ENCODE peak calls at places on chromosome 15, in eight cellular contexts. One of them, this sample, is unnamed.

GRCh38 chr15:48680841-48681240 is 35.3 kb upstream of the FBN1 start:
- DNase-seq in K562: no peak
- DNase-seq in H1: no peak
- DNase-seq in stomach: no peak
- DNase-seq in endothelial cell of umbilical vein: no peak
- DNase-seq in Panc1: no peak
- DNase-seq in prostate gland: no peak
- DNase-seq in suprapubic skin: no peak
- DNase-seq in this sample: no peak

GRCh38 chr15:67080900-67081431 is 15.6 kb downstream of the SMAD3 start:
- DNase-seq in stomach: no peak
- DNase-seq in K562: peak
- DNase-seq in Panc1: no peak
- DNase-seq in prostate gland: no peak
- DNase-seq in suprapubic skin: no peak
- DNase-seq in endothelial cell of umbilical vein: peak
- DNase-seq in H1: no peak
- DNase-seq in this sample: no peak

GRCh38 chr15:43346305-43346704 is 15.9 kb upstream of the LCMT2 start:
- DNase-seq in Panc1: no peak
- DNase-seq in endothelial cell of umbilical vein: no peak
- DNase-seq in suprapubic skin: no peak
- DNase-seq in H1: no peak
- DNase-seq in K562: no peak
- DNase-seq in prostate gland: no peak
- DNase-seq in stomach: no peak
- DNase-seq in this sample: no peak

GRCh38 chr15:22979069-22979698 is 984 bp downstream of the CYFIP1 start:
- DNase-seq in suprapubic skin: peak
- DNase-seq in stomach: peak
- DNase-seq in H1: peak
- DNase-seq in K562: peak
- DNase-seq in Panc1: no peak
- DNase-seq in prostate gland: peak
- DNase-seq in endothelial cell of umbilical vein: peak
- DNase-seq in this sample: peak

GRCh38 chr15:38389924-38390542 is 63.9 kb upstream of the FAM98B start:
- DNase-seq in Panc1: peak
- DNase-seq in K562: peak
- DNase-seq in suprapubic skin: no peak
- DNase-seq in endothelial cell of umbilical vein: peak
- DNase-seq in prostate gland: peak
- DNase-seq in stomach: peak
- DNase-seq in H1: peak
- DNase-seq in this sample: peak

GRCh38 chr15:66864871-66865281 is 162.8 kb downstream of the SMAD6 start:
- DNase-seq in endothelial cell of umbilical vein: no peak
- DNase-seq in Panc1: no peak
- DNase-seq in prostate gland: no peak
- DNase-seq in stomach: peak
- DNase-seq in H1: peak
- DNase-seq in suprapubic skin: peak
- DNase-seq in K562: no peak
- DNase-seq in this sample: no peak

GRCh38 chr15:41783272-41783660 is 9.0 kb downstream of the MAPKBP1 start:
- DNase-seq in K562: no peak
- DNase-seq in Panc1: no peak
- DNase-seq in endothelial cell of umbilical vein: no peak
- DNase-seq in suprapubic skin: no peak
- DNase-seq in H1: no peak
- DNase-seq in prostate gland: no peak
- DNase-seq in stomach: no peak
- DNase-seq in this sample: no peak

GRCh38 chr15:48324949-48325348 is 6.3 kb upstream of the DUT start:
- DNase-seq in Panc1: no peak
- DNase-seq in K562: no peak
- DNase-seq in suprapubic skin: no peak
- DNase-seq in stomach: no peak
- DNase-seq in endothelial cell of umbilical vein: no peak
- DNase-seq in prostate gland: peak
- DNase-seq in H1: no peak
- DNase-seq in this sample: no peak

GRCh38 chr15:79878078-79878705 is 18.6 kb downstream of the MTHFS start:
- DNase-seq in K562: no peak
- DNase-seq in H1: no peak
- DNase-seq in Panc1: no peak
- DNase-seq in stomach: no peak
- DNase-seq in suprapubic skin: no peak
- DNase-seq in prostate gland: no peak
- DNase-seq in endothelial cell of umbilical vein: no peak
- DNase-seq in this sample: no peak

GRCh38 chr15:70427120-70427519 is 329.4 kb upstream of the TLE3 start:
- DNase-seq in K562: no peak
- DNase-seq in endothelial cell of umbilical vein: no peak
- DNase-seq in Panc1: no peak
- DNase-seq in H1: no peak
- DNase-seq in suprapubic skin: no peak
- DNase-seq in prostate gland: no peak
- DNase-seq in stomach: no peak
- DNase-seq in this sample: peak

GRCh38 chr15:72983812-72984211 is 68.5 kb upstream of the NEO1 start:
- DNase-seq in prostate gland: no peak
- DNase-seq in Panc1: no peak
- DNase-seq in suprapubic skin: no peak
- DNase-seq in K562: no peak
- DNase-seq in endothelial cell of umbilical vein: no peak
- DNase-seq in stomach: no peak
- DNase-seq in H1: no peak
- DNase-seq in this sample: no peak

GRCh38 chr15:99764521-99764920 is 31.3 kb upstream of the LYSMD4 start:
- DNase-seq in endothelial cell of umbilical vein: no peak
- DNase-seq in stomach: no peak
- DNase-seq in K562: no peak
- DNase-seq in prostate gland: no peak
- DNase-seq in suprapubic skin: no peak
- DNase-seq in H1: no peak
- DNase-seq in Panc1: no peak
- DNase-seq in this sample: no peak

GRCh38 chr15:42035362-42035761 is 14.5 kb upstream of the PLA2G4E start:
- DNase-seq in H1: no peak
- DNase-seq in Panc1: no peak
- DNase-seq in K562: no peak
- DNase-seq in prostate gland: peak
- DNase-seq in suprapubic skin: peak
- DNase-seq in endothelial cell of umbilical vein: no peak
- DNase-seq in stomach: no peak
- DNase-seq in this sample: no peak

GRCh38 chr15:95600884-95601283 is 729.6 kb upstream of the NR2F2 start:
- DNase-seq in prostate gland: no peak
- DNase-seq in endothelial cell of umbilical vein: no peak
- DNase-seq in H1: no peak
- DNase-seq in suprapubic skin: no peak
- DNase-seq in K562: no peak
- DNase-seq in stomach: no peak
- DNase-seq in Panc1: no peak
- DNase-seq in this sample: no peak

GRCh38 chr15:69604050-69604378 is 151.4 kb downstream of the RPLP1 start:
- DNase-seq in endothelial cell of umbilical vein: no peak
- DNase-seq in suprapubic skin: no peak
- DNase-seq in H1: no peak
- DNase-seq in prostate gland: peak
- DNase-seq in K562: no peak
- DNase-seq in Panc1: no peak
- DNase-seq in stomach: peak
- DNase-seq in this sample: no peak

GRCh38 chr15:72398189-72398588 is at the start of gene TMEM202:
- DNase-seq in prostate gland: no peak
- DNase-seq in K562: no peak
- DNase-seq in Panc1: no peak
- DNase-seq in endothelial cell of umbilical vein: no peak
- DNase-seq in stomach: no peak
- DNase-seq in suprapubic skin: no peak
- DNase-seq in H1: no peak
- DNase-seq in this sample: no peak

GRCh38 chr15:71800835-71801745 is 9.3 kb upstream of the NR2E3 start:
- DNase-seq in H1: peak
- DNase-seq in stomach: peak
- DNase-seq in suprapubic skin: peak
- DNase-seq in endothelial cell of umbilical vein: peak
- DNase-seq in Panc1: peak
- DNase-seq in prostate gland: peak
- DNase-seq in K562: peak
- DNase-seq in this sample: no peak

GRCh38 chr15:71916834-71917233 is 106.5 kb downstream of the NR2E3 start:
- DNase-seq in Panc1: no peak
- DNase-seq in K562: no peak
- DNase-seq in H1: no peak
- DNase-seq in suprapubic skin: no peak
- DNase-seq in prostate gland: no peak
- DNase-seq in stomach: no peak
- DNase-seq in endothelial cell of umbilical vein: no peak
- DNase-seq in this sample: no peak

DNA sequence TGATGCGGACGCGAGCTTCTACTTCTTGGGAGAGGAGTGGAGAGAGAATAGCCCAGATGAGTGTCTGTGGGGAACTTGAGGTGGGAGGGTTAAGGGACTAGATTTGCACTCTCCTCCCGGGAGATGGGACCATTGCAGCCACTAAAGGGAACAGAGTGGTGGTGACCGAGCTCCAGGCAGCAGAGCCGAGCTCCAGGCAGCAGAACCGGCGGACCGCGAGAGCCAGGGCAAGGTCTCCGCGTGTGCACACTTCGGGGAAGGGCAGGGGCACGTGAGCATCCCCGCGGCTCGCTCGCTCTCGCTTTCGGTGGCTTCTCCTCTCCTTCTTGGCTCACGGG is 1.1 kb downstream of the IGDCC3 start:
- DNase-seq in K562: no peak
- DNase-seq in stomach: no peak
- DNase-seq in endothelial cell of umbilical vein: peak
- DNase-seq in prostate gland: no peak
- DNase-seq in H1: no peak
- DNase-seq in suprapubic skin: no peak
- DNase-seq in Panc1: no peak
- DNase-seq in this sample: no peak
- TF ChIP-seq POLR2AphosphoS5 in K562: no peak
- TF ChIP-seq POLR2AphosphoS5 in stomach: no peak
- TF ChIP-seq POLR2AphosphoS5 in endothelial cell of umbilical vein: no peak
- TF ChIP-seq POLR2AphosphoS5 in prostate gland: no peak
- TF ChIP-seq POLR2AphosphoS5 in H1: no peak
- TF ChIP-seq POLR2AphosphoS5 in suprapubic skin: no peak
- TF ChIP-seq POLR2AphosphoS5 in Panc1: no peak
- TF ChIP-seq POLR2AphosphoS5 in this sample: no peak

GRCh38 chr15:63166219-63166618 is 8.9 kb upstream of the RPS27L start:
- DNase-seq in K562: peak
- DNase-seq in endothelial cell of umbilical vein: no peak
- DNase-seq in Panc1: no peak
- DNase-seq in H1: peak
- DNase-seq in suprapubic skin: no peak
- DNase-seq in stomach: no peak
- DNase-seq in prostate gland: no peak
- DNase-seq in this sample: no peak
- TF ChIP-seq CTCF in K562: peak
- TF ChIP-seq CTCF in endothelial cell of umbilical vein: no peak
- TF ChIP-seq CTCF in Panc1: no peak
- TF ChIP-seq CTCF in H1: no peak
- TF ChIP-seq CTCF in suprapubic skin: no peak
- TF ChIP-seq CTCF in stomach: no peak
- TF ChIP-seq CTCF in prostate gland: no peak
- TF ChIP-seq CTCF in this sample: no peak

DNA sequence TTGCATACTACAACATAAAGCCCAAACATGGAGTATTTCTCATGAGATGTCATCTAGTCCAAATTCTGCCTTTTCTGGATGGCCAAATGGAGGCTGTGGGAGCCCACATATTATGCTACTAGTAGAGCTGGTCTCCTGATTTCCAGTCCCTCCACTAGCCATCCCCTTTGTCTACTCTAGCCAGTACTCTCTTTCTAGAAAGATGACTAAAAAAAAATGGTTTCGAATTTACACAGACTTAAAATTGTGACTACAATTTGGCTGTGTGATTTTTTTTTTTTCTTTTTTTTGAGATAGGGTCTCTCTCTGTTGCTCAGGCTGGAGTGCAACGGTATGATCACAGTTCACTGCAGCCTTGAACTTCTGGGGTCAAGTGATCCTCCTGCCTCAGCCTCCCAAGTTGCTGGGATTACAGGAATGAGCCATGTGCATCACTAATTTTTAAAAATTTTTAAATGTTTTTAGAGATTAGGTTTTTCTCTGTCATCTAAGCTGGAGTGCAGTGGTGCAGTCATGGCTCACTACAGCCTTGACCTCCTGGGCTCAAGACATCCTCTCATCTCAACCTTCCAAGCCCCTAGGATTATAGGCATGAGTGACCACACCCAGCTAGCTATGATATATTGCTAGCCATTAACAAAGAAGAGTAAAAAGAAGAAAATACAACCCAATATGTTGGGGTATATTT is 273.9 kb downstream of the ADAMTSL3 start:
- DNase-seq in stomach: no peak
- DNase-seq in Panc1: no peak
- DNase-seq in suprapubic skin: no peak
- DNase-seq in prostate gland: no peak
- DNase-seq in H1: no peak
- DNase-seq in K562: no peak
- DNase-seq in endothelial cell of umbilical vein: no peak
- DNase-seq in this sample: no peak
- H3K4me3 ChIP-seq in stomach: no peak
- H3K4me3 ChIP-seq in Panc1: no peak
- H3K4me3 ChIP-seq in suprapubic skin: no peak
- H3K4me3 ChIP-seq in prostate gland: no peak
- H3K4me3 ChIP-seq in H1: no peak
- H3K4me3 ChIP-seq in K562: no peak
- H3K4me3 ChIP-seq in endothelial cell of umbilical vein: no peak
- H3K4me3 ChIP-seq in this sample: no peak

DNA sequence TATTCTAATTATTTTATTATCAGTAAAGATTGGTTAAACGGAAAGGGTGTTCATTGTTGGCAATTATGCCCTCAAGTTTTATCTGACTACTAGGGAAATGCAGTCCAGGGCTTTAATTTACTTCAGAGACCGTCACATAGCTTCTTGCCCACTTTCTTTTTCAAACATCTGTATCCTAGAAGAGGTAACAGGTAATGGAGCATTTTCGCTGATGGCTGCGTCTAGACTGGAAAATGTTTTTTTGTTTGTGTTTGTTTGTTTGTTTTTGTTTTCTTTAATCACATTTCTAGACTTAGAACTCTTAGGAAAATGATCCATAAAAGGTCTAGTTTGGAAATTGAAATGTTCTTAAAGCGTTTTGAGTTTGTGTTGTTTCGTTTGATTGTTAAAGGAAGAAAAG is 71.4 kb downstream of the ANXA2 start:
- DNase-seq in H1: no peak
- DNase-seq in stomach: no peak
- DNase-seq in K562: no peak
- DNase-seq in endothelial cell of umbilical vein: no peak
- DNase-seq in prostate gland: no peak
- DNase-seq in Panc1: no peak
- DNase-seq in suprapubic skin: no peak
- DNase-seq in this sample: no peak
- TF ChIP-seq POLR2AphosphoS5 in H1: no peak
- TF ChIP-seq POLR2AphosphoS5 in stomach: no peak
- TF ChIP-seq POLR2AphosphoS5 in K562: no peak
- TF ChIP-seq POLR2AphosphoS5 in endothelial cell of umbilical vein: no peak
- TF ChIP-seq POLR2AphosphoS5 in prostate gland: no peak
- TF ChIP-seq POLR2AphosphoS5 in Panc1: no peak
- TF ChIP-seq POLR2AphosphoS5 in suprapubic skin: no peak
- TF ChIP-seq POLR2AphosphoS5 in this sample: no peak

This sample was measured in breast epithelium.